ENCODE peak calls at places on chromosomes 12 and 14, in four cellular contexts. One of them, this sample, is unnamed.

GRCh38 chr14:98909251-98909944 is 362.6 kb downstream of the BCL11B start:
- DNase-seq in glutamatergic neuron: no peak
- DNase-seq in astrocyte of the spinal cord: peak
- DNase-seq in IMR-90: no peak
- DNase-seq in this sample: peak

GRCh38 chr14:23631702-23632460 is 4.3 kb upstream of the DHRS2 start:
- DNase-seq in astrocyte of the spinal cord: peak
- DNase-seq in IMR-90: peak
- DNase-seq in glutamatergic neuron: peak
- DNase-seq in this sample: peak

GRCh38 chr14:33401326-33401725 is 462.6 kb downstream of the NPAS3 start:
- DNase-seq in glutamatergic neuron: no peak
- DNase-seq in astrocyte of the spinal cord: no peak
- DNase-seq in IMR-90: no peak
- DNase-seq in this sample: no peak

GRCh38 chr12:67439611-67440010 is 170.5 kb downstream of the CAND1 start:
- DNase-seq in glutamatergic neuron: no peak
- DNase-seq in IMR-90: no peak
- DNase-seq in astrocyte of the spinal cord: no peak
- DNase-seq in this sample: no peak

GRCh38 chr14:55580401-55581010 is 499 bp downstream of the KTN1 start:
- DNase-seq in IMR-90: no peak
- DNase-seq in astrocyte of the spinal cord: no peak
- DNase-seq in glutamatergic neuron: peak
- DNase-seq in this sample: peak

GRCh38 chr14:85313801-85314207 is 216.1 kb upstream of the FLRT2 start:
- DNase-seq in astrocyte of the spinal cord: peak
- DNase-seq in glutamatergic neuron: no peak
- DNase-seq in IMR-90: peak
- DNase-seq in this sample: no peak

GRCh38 chr12:5085896-5086295 is 42.2 kb downstream of the KCNA5 start:
- DNase-seq in glutamatergic neuron: no peak
- DNase-seq in astrocyte of the spinal cord: peak
- DNase-seq in IMR-90: peak
- DNase-seq in this sample: no peak

GRCh38 chr14:32826404-32827082 is 112.1 kb upstream of the NPAS3 start:
- DNase-seq in IMR-90: no peak
- DNase-seq in astrocyte of the spinal cord: peak
- DNase-seq in glutamatergic neuron: no peak
- DNase-seq in this sample: no peak

GRCh38 chr12:11654338-11654737 is 4.9 kb downstream of the ETV6 start:
- DNase-seq in glutamatergic neuron: no peak
- DNase-seq in IMR-90: no peak
- DNase-seq in astrocyte of the spinal cord: no peak
- DNase-seq in this sample: no peak

GRCh38 chr14:95769976-95770375 is 56.1 kb upstream of the TCL1A start:
- DNase-seq in glutamatergic neuron: no peak
- DNase-seq in IMR-90: no peak
- DNase-seq in astrocyte of the spinal cord: no peak
- DNase-seq in this sample: no peak

GRCh38 chr14:24674204-24674970 is 40.4 kb upstream of the GZMB start:
- DNase-seq in IMR-90: no peak
- DNase-seq in astrocyte of the spinal cord: no peak
- DNase-seq in glutamatergic neuron: no peak
- DNase-seq in this sample: no peak

GRCh38 chr12:132161046-132161781 is 17.0 kb downstream of the NOC4L start:
- DNase-seq in IMR-90: peak
- DNase-seq in glutamatergic neuron: peak
- DNase-seq in astrocyte of the spinal cord: peak
- DNase-seq in this sample: no peak

GRCh38 chr14:87483651-87484260 is 509.2 kb downstream of the GALC start:
- DNase-seq in IMR-90: peak
- DNase-seq in astrocyte of the spinal cord: peak
- DNase-seq in glutamatergic neuron: no peak
- DNase-seq in this sample: no peak

GRCh38 chr12:72729451-72730010 is 457.4 kb downstream of the TRHDE start:
- DNase-seq in astrocyte of the spinal cord: no peak
- DNase-seq in IMR-90: no peak
- DNase-seq in glutamatergic neuron: no peak
- DNase-seq in this sample: no peak

GRCh38 chr14:103594265-103594664 is 31.5 kb downstream of the COA8 start:
- DNase-seq in astrocyte of the spinal cord: peak
- DNase-seq in glutamatergic neuron: peak
- DNase-seq in IMR-90: peak
- DNase-seq in this sample: peak

GRCh38 chr12:15629761-15630160 is 159.4 kb downstream of the EPS8 start:
- DNase-seq in IMR-90: peak
- DNase-seq in glutamatergic neuron: no peak
- DNase-seq in astrocyte of the spinal cord: peak
- DNase-seq in this sample: no peak

GRCh38 chr12:108801736-108802665 is 55.4 kb downstream of the SSH1 start:
- DNase-seq in IMR-90: peak
- DNase-seq in astrocyte of the spinal cord: peak
- DNase-seq in glutamatergic neuron: peak
- DNase-seq in this sample: no peak

GRCh38 chr14:59189822-59190368 is 1.4 kb downstream of the DAAM1 start:
- DNase-seq in glutamatergic neuron: peak
- DNase-seq in astrocyte of the spinal cord: peak
- DNase-seq in IMR-90: peak
- DNase-seq in this sample: peak

GRCh38 chr12:89309815-89310214 is 42.5 kb downstream of the DUSP6 start:
- DNase-seq in glutamatergic neuron: no peak
- DNase-seq in IMR-90: no peak
- DNase-seq in astrocyte of the spinal cord: no peak
- DNase-seq in this sample: no peak

GRCh38 chr14:54025661-54026060 is 69.0 kb upstream of the BMP4 start:
- DNase-seq in IMR-90: peak
- DNase-seq in glutamatergic neuron: no peak
- DNase-seq in astrocyte of the spinal cord: peak
- DNase-seq in this sample: peak

GRCh38 chr12:45246202-45246601 is 30.3 kb downstream of the ANO6 start:
- DNase-seq in IMR-90: peak
- DNase-seq in astrocyte of the spinal cord: no peak
- DNase-seq in glutamatergic neuron: no peak
- DNase-seq in this sample: no peak

GRCh38 chr12:95790912-95791849 is 617 bp upstream of the NTN4 start:
- DNase-seq in astrocyte of the spinal cord: no peak
- DNase-seq in IMR-90: peak
- DNase-seq in glutamatergic neuron: peak
- DNase-seq in this sample: peak

GRCh38 chr12:28618171-28618570 is 427.9 kb downstream of the CCDC91 start:
- DNase-seq in IMR-90: no peak
- DNase-seq in astrocyte of the spinal cord: no peak
- DNase-seq in glutamatergic neuron: no peak
- DNase-seq in this sample: no peak

GRCh38 chr14:105316968-105317498 is 2.5 kb downstream of the PACS2 start:
- DNase-seq in glutamatergic neuron: no peak
- DNase-seq in astrocyte of the spinal cord: no peak
- DNase-seq in IMR-90: no peak
- DNase-seq in this sample: no peak

GRCh38 chr12:76621582-76622024 is 62.0 kb upstream of the OSBPL8 start:
- DNase-seq in IMR-90: peak
- DNase-seq in astrocyte of the spinal cord: peak
- DNase-seq in glutamatergic neuron: peak
- DNase-seq in this sample: peak

GRCh38 chr12:90897316-90897715 is 57.7 kb downstream of the CCER1 start:
- DNase-seq in astrocyte of the spinal cord: no peak
- DNase-seq in IMR-90: no peak
- DNase-seq in glutamatergic neuron: no peak
- DNase-seq in this sample: no peak

GRCh38 chr12:7907009-7907408 is 29.0 kb downstream of the SLC2A3 start:
- DNase-seq in IMR-90: peak
- DNase-seq in astrocyte of the spinal cord: peak
- DNase-seq in glutamatergic neuron: peak
- DNase-seq in this sample: peak

GRCh38 chr12:122887817-122888212 is 8.1 kb downstream of the VPS37B start:
- DNase-seq in astrocyte of the spinal cord: no peak
- DNase-seq in glutamatergic neuron: no peak
- DNase-seq in IMR-90: no peak
- DNase-seq in this sample: no peak

GRCh38 chr12:56084958-56085543 is 5.1 kb downstream of the ERBB3 start:
- DNase-seq in glutamatergic neuron: peak
- DNase-seq in astrocyte of the spinal cord: no peak
- DNase-seq in IMR-90: no peak
- DNase-seq in this sample: peak

GRCh38 chr12:69150796-69151127 is 88.6 kb upstream of the CPSF6 start:
- DNase-seq in IMR-90: no peak
- DNase-seq in astrocyte of the spinal cord: no peak
- DNase-seq in glutamatergic neuron: no peak
- DNase-seq in this sample: no peak

DNA sequence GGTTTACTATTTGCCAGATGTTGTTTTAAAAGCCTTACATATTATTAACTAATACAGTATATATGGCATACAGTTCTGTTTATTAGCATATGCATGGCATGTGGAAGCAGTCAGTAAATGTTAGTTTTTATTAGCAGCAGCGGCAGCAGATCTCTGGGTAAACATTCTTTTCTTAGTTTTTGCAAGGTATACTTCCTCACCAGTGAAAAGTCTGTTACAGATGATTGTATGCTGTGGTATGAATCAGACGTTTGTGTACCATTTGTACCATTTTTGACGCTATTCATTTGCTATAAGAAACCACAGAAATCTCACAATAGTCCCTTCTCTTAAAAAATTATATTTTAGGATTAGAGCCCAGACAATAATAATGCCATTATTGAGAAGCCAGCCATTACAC is 17.8 kb downstream of the STK38L start:
- DNase-seq in IMR-90: peak
- DNase-seq in glutamatergic neuron: no peak
- DNase-seq in astrocyte of the spinal cord: peak
- DNase-seq in this sample: no peak
- TF ChIP-seq CTCF in IMR-90: no peak
- TF ChIP-seq CTCF in glutamatergic neuron: no peak
- TF ChIP-seq CTCF in astrocyte of the spinal cord: no peak
- TF ChIP-seq CTCF in this sample: no peak

GRCh38 chr12:116672842-116673516 is 64.9 kb downstream of the SPRING1 start:
- DNase-seq in astrocyte of the spinal cord: no peak
- DNase-seq in IMR-90: no peak
- DNase-seq in glutamatergic neuron: no peak
- DNase-seq in this sample: no peak
- TF ChIP-seq CTCF in astrocyte of the spinal cord: no peak
- TF ChIP-seq CTCF in IMR-90: no peak
- TF ChIP-seq CTCF in glutamatergic neuron: no peak
- TF ChIP-seq CTCF in this sample: no peak

GRCh38 chr12:31728917-31729640 is at the start of gene AMN1:
- DNase-seq in astrocyte of the spinal cord: peak
- DNase-seq in glutamatergic neuron: peak
- DNase-seq in IMR-90: peak
- DNase-seq in this sample: peak
- TF ChIP-seq CTCF in astrocyte of the spinal cord: no peak
- TF ChIP-seq CTCF in glutamatergic neuron: no peak
- TF ChIP-seq CTCF in IMR-90: peak
- TF ChIP-seq CTCF in this sample: no peak

DNA sequence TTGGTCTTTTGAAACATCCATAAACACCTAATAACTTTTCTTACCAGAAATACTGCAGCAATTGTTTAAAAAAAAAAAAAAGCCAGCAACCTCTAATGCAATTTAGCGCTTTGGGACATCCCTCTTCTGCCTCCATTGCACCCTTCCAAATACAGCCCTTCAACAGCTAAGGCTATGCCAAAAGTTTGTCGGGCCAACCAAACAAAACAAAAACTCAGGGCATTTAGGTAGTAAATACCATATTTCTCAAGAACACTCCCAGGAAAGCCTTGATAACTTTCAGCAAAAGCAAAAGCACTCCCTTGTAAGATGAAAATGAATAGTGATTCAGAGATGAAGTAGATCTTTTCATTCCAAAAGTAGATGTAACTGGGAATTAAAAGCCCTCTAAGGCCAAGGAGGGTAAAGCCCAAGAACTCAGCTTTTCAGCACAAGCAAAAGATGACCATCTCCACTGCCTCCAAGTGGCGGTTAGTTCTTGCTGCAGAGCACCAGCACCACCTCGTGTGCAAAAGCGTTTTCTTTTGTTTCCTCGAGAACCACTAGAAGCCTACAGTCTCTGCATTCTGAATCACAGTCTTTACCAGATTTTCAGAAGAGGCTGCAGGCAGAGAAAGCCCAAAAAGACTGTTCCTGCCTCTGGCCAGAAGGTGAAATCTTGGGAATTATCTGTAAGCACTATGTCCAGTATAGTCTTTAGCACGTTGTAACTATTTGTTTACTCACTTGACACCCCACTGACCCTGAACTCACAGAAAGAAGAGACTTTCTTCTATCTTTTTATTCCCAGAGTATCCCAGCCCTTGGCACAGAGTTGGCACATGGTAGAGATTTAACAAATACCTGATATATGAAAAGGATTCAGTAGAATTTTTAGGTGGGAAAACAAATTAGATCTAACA is 53.1 kb downstream of the SIX6 start:
- DNase-seq in astrocyte of the spinal cord: peak
- DNase-seq in IMR-90: peak
- DNase-seq in glutamatergic neuron: peak
- DNase-seq in this sample: peak
- TF ChIP-seq CTCF in astrocyte of the spinal cord: peak
- TF ChIP-seq CTCF in IMR-90: peak
- TF ChIP-seq CTCF in glutamatergic neuron: no peak
- TF ChIP-seq CTCF in this sample: peak